ENCODE peak calls at places on chromosomes 7 and 10, in five cellular contexts. X, N, L, Z and U are unnamed samples.

GRCh38 chr10:61975107-61975932 is 73.8 kb downstream of the ARID5B start:
- DNase-seq in L (peak; percentile 40), N (no peak), X (no peak), Z (peak; percentile 86), U (peak; percentile 23)

GRCh38 chr10:61882621-61883375 is 18.7 kb upstream of the ARID5B start:
- DNase-seq in X (no peak), Z (peak; percentile 45), N (no peak), L (no peak), U (peak; percentile 19)

GRCh38 chr10:24851595-24851994 is 100.8 kb downstream of the PRTFDC1 start:
- DNase-seq in Z (no peak), L (no peak), N (no peak), X (peak; percentile 44), U (no peak)

GRCh38 chr7:5500056-5500776 is 76.6 kb upstream of the TNRC18 start:
- DNase-seq in L (no peak), N (no peak), Z (no peak), X (no peak), U (peak; percentile 58)

GRCh38 chr10:63494951-63495350 is 26.2 kb upstream of the REEP3 start:
- DNase-seq in Z (no peak), N (no peak), X (no peak), L (no peak), U (no peak)

GRCh38 chr10:126397640-126398382 is 9.5 kb upstream of the ADAM12 start:
- DNase-seq in L (peak; percentile 99), X (no peak), N (peak; percentile 83), Z (peak; percentile 88), U (peak; percentile 73)

GRCh38 chr7:66110861-66111260 is 3.8 kb upstream of the CRCP start:
- DNase-seq in Z (peak; percentile 97), N (peak; percentile 75), X (no peak), L (peak; percentile 83), U (peak; percentile 93)

GRCh38 chr7:93175219-93175618 is 27.0 kb upstream of the SAMD9L start:
- DNase-seq in L (no peak), X (no peak), N (no peak), Z (no peak), U (no peak)

GRCh38 chr7:8433477-8434289 is at the start of gene NXPH1:
- DNase-seq in N (peak; percentile 1), Z (no peak), L (no peak), X (no peak), U (no peak)

GRCh38 chr7:131196808-131197207 is 130.9 kb upstream of the MKLN1 start:
- DNase-seq in N (no peak), X (no peak), Z (no peak), L (no peak), U (peak; percentile 49)

GRCh38 chr10:15624405-15625191 is 95.1 kb downstream of the ITGA8 start:
- DNase-seq in N (no peak), X (no peak), L (no peak), Z (no peak), U (no peak)

GRCh38 chr7:112665709-112666108 is 124.5 kb downstream of the TMEM168 start:
- DNase-seq in N (no peak), X (peak; percentile 38), L (no peak), Z (no peak), U (peak; percentile 49)

GRCh38 chr7:95794917-95795515 is 22.7 kb downstream of the DYNC1I1 start:
- DNase-seq in L (no peak), X (no peak), N (no peak), Z (no peak), U (peak; percentile 77)

GRCh38 chr7:109125001-109125400 is 555.3 kb downstream of the DNAJB9 start:
- DNase-seq in N (no peak), X (no peak), L (no peak), Z (no peak), U (no peak)

GRCh38 chr7:47180268-47180826 is 401.6 kb downstream of the TNS3 start:
- DNase-seq in N (peak; percentile 46), L (peak; percentile 48), Z (peak; percentile 59), X (no peak), U (peak; percentile 35)

GRCh38 chr10:83908506-83908905 is 230.8 kb upstream of the GHITM start:
- DNase-seq in Z (no peak), L (no peak), X (no peak), N (no peak), U (no peak)

GRCh38 chr7:143394777-143395176 is 13.6 kb downstream of the ZYX start:
- DNase-seq in L (no peak), X (no peak), Z (no peak), N (no peak), U (no peak)